ENCODE peak calls at places on chromosomes 2 and 18, in five cellular contexts. R is fibroblast of the aortic adventitia; W is heart left ventricle; S is CD8-positive, alpha-beta T cell; N is OCI-LY7. I is an unnamed sample.

GRCh38 chr2:181778621-181779195 is 98.4 kb upstream of the NEUROD1 start:
- DNase-seq in S (no peak), N (no peak), R (peak; percentile 57), W (no peak), I (no peak)

GRCh38 chr18:44495151-44495550 is 185.5 kb upstream of the SETBP1 start:
- DNase-seq in R (no peak), S (no peak), N (no peak), W (no peak), I (no peak)

GRCh38 chr2:104408266-104408665 is 445.6 kb upstream of the POU3F3 start:
- DNase-seq in W (no peak), R (no peak), S (no peak), N (no peak), I (no peak)

GRCh38 chr2:212683346-212683745 is 144.7 kb upstream of the ERBB4 start:
- DNase-seq in N (no peak), S (no peak), R (peak; percentile 15), W (no peak), I (no peak)

GRCh38 chr2:174778479-174778962 is 14.2 kb upstream of the CHRNA1 start:
- DNase-seq in R (peak; percentile 74), W (peak; percentile 42), S (peak; percentile 77), N (no peak), I (no peak)

GRCh38 chr2:167292430-167293171 is 404.3 kb downstream of the XIRP2 start:
- DNase-seq in N (no peak), S (peak; percentile 22), R (peak; percentile 80), W (peak; percentile 83), I (peak; percentile 69)

GRCh38 chr18:32707153-32707552 is 65.7 kb downstream of the KLHL14 start:
- DNase-seq in S (no peak), N (peak; percentile 33), R (no peak), W (no peak), I (no peak)

GRCh38 chr18:72544092-72544886 is at the start of gene CBLN2:
- DNase-seq in S (no peak), R (peak; percentile 56), W (no peak), N (no peak), I (peak; percentile 97)

GRCh38 chr2:119605096-119605495 is 60.8 kb downstream of the CFAP221 start:
- DNase-seq in N (no peak), S (no peak), R (no peak), W (no peak), I (no peak)

GRCh38 chr18:61882296-61883004 is 10.4 kb downstream of the RNF152 start:
- DNase-seq in W (no peak), S (no peak), N (no peak), R (peak; percentile 38), I (no peak)

GRCh38 chr2:200329384-200329783 is 22.9 kb downstream of the SPATS2L start:
- DNase-seq in R (no peak), N (no peak), S (no peak), W (no peak), I (no peak)

GRCh38 chr2:237627463-237628321 is at the start of gene LRRFIP1:
- DNase-seq in R (peak; percentile 8), W (peak; percentile 62), N (no peak), S (no peak), I (peak; percentile 76)

GRCh38 chr2:207683438-207683837 is 28.0 kb upstream of the CCNYL1 start:
- DNase-seq in S (no peak), N (no peak), W (no peak), R (no peak), I (no peak)

GRCh38 chr2:40016151-40016885 is 237.3 kb upstream of the THUMPD2 start:
- DNase-seq in N (no peak), R (no peak), W (no peak), S (no peak), I (no peak)

GRCh38 chr2:40177366-40177765 is 274.5 kb downstream of the SLC8A1 start:
- DNase-seq in N (no peak), R (peak; percentile 27), W (no peak), S (no peak), I (no peak)

GRCh38 chr2:202265467-202266277 is at the start of gene NOP58:
- DNase-seq in S (peak; percentile 90), R (peak; percentile 95), W (peak; percentile 92), N (peak; percentile 97), I (peak; percentile 66)

GRCh38 chr2:64401501-64401880 is 52.5 kb upstream of the LGALSL start:
- DNase-seq in W (no peak), R (no peak), S (no peak), N (no peak), I (peak; percentile 43)

GRCh38 chr2:122098301-122098700 is 342.9 kb downstream of the TSN start:
- DNase-seq in N (no peak), R (no peak), W (no peak), S (no peak), I (no peak)

GRCh38 chr2:127052068-127052770 is 54.7 kb downstream of the BIN1 start:
- DNase-seq in S (no peak), N (no peak), R (no peak), W (no peak), I (no peak)

GRCh38 chr18:73983496-73983895 is 164.1 kb downstream of the FBXO15 start:
- DNase-seq in W (no peak), R (no peak), N (no peak), S (no peak), I (no peak)

GRCh38 chr2:46545015-46545839 is 65.9 kb downstream of the TMEM247 start:
- DNase-seq in S (no peak), N (no peak), W (no peak), R (no peak), I (no peak)

GRCh38 chr2:235485362-235485761 is 8.5 kb upstream of the AGAP1 start:
- DNase-seq in W (no peak), S (no peak), N (no peak), R (no peak), I (no peak)

GRCh38 chr2:101803945-101804696 is 106.6 kb downstream of the MAP4K4 start:
- DNase-seq in S (no peak), R (peak; percentile 54), W (no peak), N (no peak), I (peak; percentile 47)

GRCh38 chr18:995641-996040 is 91.0 kb downstream of the ADCYAP1 start:
- DNase-seq in N (no peak), W (no peak), R (peak; percentile 95), S (no peak), I (no peak)

GRCh38 chr2:215299337-215299859 is 12.5 kb upstream of the ATIC start:
- DNase-seq in N (no peak), R (no peak), W (no peak), S (no peak), I (no peak)

GRCh38 chr2:10405441-10405840 is 42.7 kb downstream of the ODC1 start:
- DNase-seq in S (no peak), W (peak; percentile 41), R (peak; percentile 99), N (no peak), I (no peak)

GRCh38 chr18:79597176-79598045 is 82.2 kb upstream of the CTDP1 start:
- DNase-seq in N (no peak), R (no peak), W (no peak), S (no peak), I (no peak)

GRCh38 chr2:43837831-43838559 is 644 bp downstream of the ABCG5 start:
- DNase-seq in W (no peak), R (no peak), S (no peak), N (no peak), I (no peak)

GRCh38 chr2:216404010-216404618 is 8.2 kb upstream of the SMARCAL1 start:
- DNase-seq in W (peak; percentile 27), S (peak; percentile 55), R (peak; percentile 59), N (peak; percentile 45), I (no peak)

GRCh38 chr2:21333694-21334093 is 209.9 kb downstream of the TDRD15 start:
- DNase-seq in W (no peak), N (no peak), S (no peak), R (no peak), I (no peak)

GRCh38 chr2:15665067-15665942 is 73.6 kb downstream of the DDX1 start:
- DNase-seq in R (no peak), W (no peak), S (no peak), N (no peak), I (no peak)
- TF ChIP-seq CTCF in R (no peak), W (no peak), S (no peak), N (no peak), I (no peak)

GRCh38 chr2:58871469-58872142 is 630.5 kb upstream of the FANCL start:
- DNase-seq in S (no peak), N (peak; percentile 7), R (no peak), W (no peak), I (no peak)
- TF ChIP-seq CTCF in S (no peak), N (peak; percentile 64), R (no peak), W (no peak), I (peak; percentile 25)

DNA sequence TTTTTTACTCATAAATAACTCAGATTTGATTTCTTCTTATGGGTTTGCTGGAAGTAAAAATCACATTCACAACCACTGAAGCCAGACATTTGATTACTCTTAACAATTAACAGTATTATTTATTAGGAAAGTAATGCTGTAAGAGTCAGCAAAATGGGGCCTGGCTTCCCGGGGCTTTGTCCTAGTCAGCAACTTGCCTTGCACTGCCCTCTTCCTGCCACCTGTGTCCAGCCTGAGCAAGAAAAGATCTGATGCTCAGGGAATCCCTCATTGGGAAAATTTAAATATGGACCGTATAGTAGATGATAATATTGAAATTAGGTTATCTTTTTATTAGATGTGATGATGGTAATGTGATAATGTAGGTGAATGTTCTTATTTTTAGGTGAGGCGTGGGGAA is 30.8 kb upstream of the ACYP2 start:
- DNase-seq in W (no peak), R (no peak), S (no peak), N (no peak), I (no peak)
- TF ChIP-seq CTCF in W (no peak), R (peak; percentile 34), S (no peak), N (no peak), I (peak; percentile 21)

DNA sequence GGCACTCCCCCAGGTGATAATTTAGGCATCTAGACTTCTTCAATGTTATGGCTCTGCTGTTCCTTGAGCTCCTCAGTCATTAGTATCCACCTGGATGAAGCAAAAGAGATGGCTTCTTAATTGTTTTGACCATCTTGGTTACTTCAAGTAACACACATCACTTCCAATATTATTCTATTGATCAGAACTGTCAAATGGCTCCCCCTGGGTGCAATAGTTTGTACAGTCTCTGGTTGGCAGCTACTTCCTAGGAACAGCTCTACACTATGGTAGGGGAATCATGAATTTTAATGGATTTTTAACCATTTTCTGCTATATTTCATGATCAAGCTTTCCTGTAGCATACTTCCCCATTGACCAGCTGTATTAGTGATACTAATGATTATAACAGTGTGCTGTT is 157.0 kb downstream of the NYAP2 start:
- DNase-seq in R (no peak), S (no peak), W (no peak), N (no peak), I (no peak)
- TF ChIP-seq CTCF in R (no peak), S (no peak), W (no peak), N (peak; percentile 43), I (no peak)